ENCODE peak calls at places on chromosomes 7 and 10, in five cellular contexts. U is choroid plexus epithelial cell, I is foreskin fibroblast, Y is AG04450, A is uterus. J is an unnamed sample.

GRCh38 chr7:143494622-143495021 is 16.9 kb downstream of the TAS2R41 start:
- DNase-seq in U (peak), I (peak), Y (no peak), A (no peak), J (no peak)

GRCh38 chr10:60706146-60706545 is 72.1 kb upstream of the CDK1 start:
- DNase-seq in U (no peak), I (no peak), Y (no peak), A (no peak), J (no peak)

GRCh38 chr7:99997545-99998137 is 17.8 kb upstream of the ZKSCAN1 start:
- DNase-seq in U (peak), I (peak), Y (no peak), A (peak), J (peak)

GRCh38 chr10:50536617-50537252 is 87.0 kb downstream of the SGMS1 start:
- DNase-seq in U (no peak), I (peak), Y (no peak), A (no peak), J (peak)

GRCh38 chr10:121601458-121601857 is 3.2 kb upstream of the FGFR2 start:
- DNase-seq in U (no peak), I (no peak), Y (no peak), A (no peak), J (no peak)

GRCh38 chr10:104120061-104120460 is 1.9 kb upstream of the SFR1 start:
- DNase-seq in U (peak), I (no peak), Y (no peak), A (no peak), J (peak)

GRCh38 chr7:131533151-131533559 is 23.3 kb downstream of the PODXL start:
- DNase-seq in U (no peak), I (no peak), Y (no peak), A (no peak), J (no peak)

GRCh38 chr10:103120977-103121735 is 71.9 kb downstream of the NT5C2 start:
- DNase-seq in U (no peak), I (peak), Y (no peak), A (no peak), J (peak)

GRCh38 chr10:46546591-46547330 is 9.7 kb downstream of the GPRIN2 start:
- DNase-seq in U (no peak), I (no peak), Y (no peak), A (no peak), J (peak)

GRCh38 chr7:13989138-13989943 is at the start of gene ETV1:
- DNase-seq in U (peak), I (peak), Y (no peak), A (peak), J (peak)

GRCh38 chr10:51031995-51032394 is 42.3 kb upstream of the PRKG1 start:
- DNase-seq in U (peak), I (no peak), Y (no peak), A (no peak), J (no peak)

GRCh38 chr7:24907311-24907886 is 72.6 kb downstream of the OSBPL3 start:
- DNase-seq in U (peak), I (peak), Y (no peak), A (no peak), J (peak)

GRCh38 chr7:117791877-117792780 is 81.1 kb downstream of the CTTNBP2 start:
- DNase-seq in U (no peak), I (no peak), Y (no peak), A (no peak), J (no peak)

GRCh38 chr10:113056468-113057021 is 106.5 kb downstream of the TCF7L2 start:
- DNase-seq in U (peak), I (peak), Y (no peak), A (no peak), J (peak)

GRCh38 chr7:152185514-152185913 is 160.0 kb downstream of the GALNT11 start:
- DNase-seq in U (no peak), I (no peak), Y (no peak), A (no peak), J (no peak)

GRCh38 chr7:28083159-28083997 is 97.2 kb downstream of the JAZF1 start:
- DNase-seq in U (peak), I (peak), Y (no peak), A (no peak), J (peak)

GRCh38 chr7:94338921-94339371 is 55.7 kb upstream of the COL1A2 start:
- DNase-seq in U (peak), I (peak), Y (no peak), A (no peak), J (peak)

GRCh38 chr7:92904292-92905131 is 68.1 kb upstream of the CDK6 start:
- DNase-seq in U (peak), I (peak), Y (peak), A (no peak), J (peak)

GRCh38 chr7:17016402-17017010 is 134.7 kb upstream of the AGR3 start:
- DNase-seq in U (no peak), I (no peak), Y (no peak), A (no peak), J (no peak)

GRCh38 chr10:70830185-70830584 is 14.4 kb downstream of the SGPL1 start:
- DNase-seq in U (no peak), I (no peak), Y (no peak), A (no peak), J (peak)

GRCh38 chr7:40469481-40469880 is 334.7 kb downstream of the SUGCT start:
- DNase-seq in U (peak), I (peak), Y (peak), A (no peak), J (peak)

GRCh38 chr10:106370751-106371150 is 793.8 kb downstream of the SORCS1 start:
- DNase-seq in U (no peak), I (no peak), Y (no peak), A (no peak), J (no peak)

GRCh38 chr7:95784796-95785195 is 12.4 kb downstream of the DYNC1I1 start:
- DNase-seq in U (no peak), I (no peak), Y (no peak), A (no peak), J (no peak)

GRCh38 chr7:95793658-95794057 is 21.3 kb downstream of the DYNC1I1 start:
- DNase-seq in U (no peak), I (no peak), Y (no peak), A (no peak), J (no peak)

DNA sequence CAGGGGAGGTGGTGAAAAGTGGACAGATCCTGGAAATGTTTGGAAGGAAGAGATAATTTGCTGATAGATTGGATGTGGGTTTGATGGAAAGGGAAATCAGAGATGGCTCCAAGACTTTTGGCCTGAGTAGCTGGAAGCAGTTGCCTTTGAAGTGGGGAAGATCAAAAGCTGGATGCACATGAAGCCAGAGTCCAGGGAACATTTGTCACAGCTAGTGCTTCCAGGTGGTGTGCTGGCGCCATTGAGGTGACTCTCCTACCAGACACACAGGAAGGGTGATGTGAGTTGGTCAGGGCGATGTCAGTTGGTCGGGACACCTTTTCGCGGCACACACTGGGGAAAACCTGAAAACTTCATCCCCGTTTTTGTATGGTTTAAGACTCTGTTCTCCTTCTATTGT is 15.9 kb downstream of the DYNC1I1 start:
- DNase-seq in U (no peak), I (no peak), Y (no peak), A (no peak), J (no peak)
- TF ChIP-seq CTCF in U (no peak), I (no peak), Y (no peak), A (no peak), J (no peak)

GRCh38 chr10:11286261-11286989 is 268.8 kb downstream of the CELF2 start:
- DNase-seq in U (peak), I (no peak), Y (no peak), A (no peak), J (no peak)

GRCh38 chr10:11284291-11285085 is 266.8 kb downstream of the CELF2 start:
- DNase-seq in U (no peak), I (no peak), Y (no peak), A (no peak), J (no peak)

GRCh38 chr10:11282661-11283060 is 265.0 kb downstream of the CELF2 start:
- DNase-seq in U (no peak), I (no peak), Y (no peak), A (no peak), J (no peak)

GRCh38 chr10:11282156-11282555 is 264.5 kb downstream of the CELF2 start:
- DNase-seq in U (no peak), I (no peak), Y (no peak), A (no peak), J (no peak)

DNA sequence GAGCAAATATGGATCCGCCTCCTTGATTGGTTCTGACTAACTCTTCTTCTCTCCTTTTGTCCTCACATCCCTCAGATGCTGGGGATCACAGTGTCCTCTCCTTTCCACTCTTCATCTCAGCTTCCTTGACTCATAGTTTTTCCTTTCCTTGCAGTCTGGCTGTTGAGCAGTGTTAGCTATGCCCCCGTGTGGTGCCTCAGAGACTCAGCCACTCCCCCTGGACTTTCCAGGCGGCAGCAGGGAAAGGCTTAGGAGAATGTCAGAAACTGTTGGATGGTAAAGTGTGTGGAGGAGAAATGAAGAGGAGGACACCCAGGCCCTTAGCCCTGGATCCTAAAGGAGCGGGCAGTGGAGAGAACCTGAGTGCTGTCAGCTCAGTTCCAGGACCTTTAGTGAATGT is 267.5 kb downstream of the CELF2 start:
- DNase-seq in U (peak), I (peak), Y (no peak), A (no peak), J (no peak)
- TF ChIP-seq CTCF in U (peak), I (no peak), Y (peak), A (no peak), J (no peak)

DNA sequence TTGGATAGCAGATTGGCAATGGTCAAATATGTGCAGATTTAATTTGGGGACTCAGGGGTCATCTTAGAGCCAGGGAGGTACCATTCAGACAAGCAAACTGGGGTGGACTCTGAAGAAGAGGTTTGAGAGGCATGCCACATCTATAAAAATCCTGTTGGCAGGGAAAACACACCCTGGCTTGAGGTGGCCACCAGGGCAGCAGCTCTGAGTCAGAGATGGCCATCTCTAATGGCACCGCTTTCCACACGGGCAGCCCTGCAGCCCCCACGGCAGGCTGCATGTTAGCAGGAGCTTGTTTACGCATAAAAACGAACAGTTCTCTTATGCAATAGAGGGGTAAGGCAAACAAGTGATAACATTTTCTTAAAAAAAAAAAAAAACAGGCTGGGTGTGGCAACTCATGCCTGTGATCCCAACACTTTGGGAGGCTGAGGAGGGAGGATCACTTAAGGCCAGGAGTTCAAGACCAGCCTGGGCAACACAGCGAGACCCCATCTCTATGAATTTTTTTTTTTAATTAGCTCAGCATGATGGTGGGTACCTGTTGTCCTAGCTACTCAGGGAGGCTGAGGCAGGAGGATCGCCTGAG is 14.9 kb downstream of the DLG5 start:
- DNase-seq in U (no peak), I (peak), Y (no peak), A (no peak), J (no peak)
- TF ChIP-seq CTCF in U (peak), I (no peak), Y (peak), A (no peak), J (no peak)

DNA sequence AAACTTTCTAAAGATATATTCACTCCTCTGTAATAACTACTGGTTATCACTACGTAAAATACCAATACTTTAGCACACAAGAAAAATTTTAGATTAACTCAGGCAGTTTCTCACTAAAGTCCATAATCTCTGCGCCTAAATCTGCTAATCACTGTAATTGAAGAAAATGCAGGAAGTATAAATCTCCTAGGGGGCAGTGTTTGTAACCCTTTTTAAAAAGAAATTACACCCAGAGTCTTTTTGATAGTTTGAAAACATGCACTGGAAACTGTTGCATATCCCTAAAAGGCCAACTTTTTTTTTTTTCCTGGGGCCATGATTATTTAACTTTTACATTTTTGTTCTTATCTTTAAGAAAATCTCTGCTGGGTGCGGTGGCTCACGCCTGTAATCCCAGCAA is 209.6 kb downstream of the KIAA1217 start:
- DNase-seq in U (peak), I (peak), Y (no peak), A (no peak), J (no peak)
- TF ChIP-seq CTCF in U (no peak), I (no peak), Y (peak), A (no peak), J (no peak)

GRCh38 chr10:90779573-90779972 is 78.3 kb downstream of the HTR7 start:
- DNase-seq in U (peak), I (peak), Y (no peak), A (no peak), J (peak)
- TF ChIP-seq CTCF in U (peak), I (peak), Y (peak), A (no peak), J (peak)